ENCODE peak calls at places on chromosome 13, in nine cellular contexts. One of them, this sample, is unnamed.

GRCh38 chr13:31699650-31700049 is 39.7 kb upstream of the RXFP2 start:
- DNase-seq in GM12865: no peak
- DNase-seq in LHCN-M2: peak
- DNase-seq in stimulated activated CD8-positive, alpha-beta memory T cell treated with anti-CD3 and anti-CD28 coated beads, Interleukin-7, amount 100 ng/mL, for 48 hours: no peak
- DNase-seq in skeletal muscle cell: no peak
- DNase-seq in nucleus accumbens: no peak
- DNase-seq in IMR-90: no peak
- DNase-seq in omental fat pad: no peak
- DNase-seq in renal cortical epithelial cell: no peak
- DNase-seq in this sample: no peak

GRCh38 chr13:90868321-90868920 is 479.1 kb upstream of the MIR17HG start:
- DNase-seq in LHCN-M2: peak
- DNase-seq in skeletal muscle cell: no peak
- DNase-seq in nucleus accumbens: no peak
- DNase-seq in stimulated activated CD8-positive, alpha-beta memory T cell treated with anti-CD3 and anti-CD28 coated beads, Interleukin-7, amount 100 ng/mL, for 48 hours: no peak
- DNase-seq in IMR-90: peak
- DNase-seq in GM12865: peak
- DNase-seq in renal cortical epithelial cell: no peak
- DNase-seq in omental fat pad: no peak
- DNase-seq in this sample: peak

GRCh38 chr13:20609145-20609544 is 42.2 kb downstream of the IFT88 start:
- DNase-seq in omental fat pad: no peak
- DNase-seq in nucleus accumbens: no peak
- DNase-seq in GM12865: no peak
- DNase-seq in LHCN-M2: peak
- DNase-seq in skeletal muscle cell: peak
- DNase-seq in renal cortical epithelial cell: peak
- DNase-seq in IMR-90: peak
- DNase-seq in stimulated activated CD8-positive, alpha-beta memory T cell treated with anti-CD3 and anti-CD28 coated beads, Interleukin-7, amount 100 ng/mL, for 48 hours: no peak
- DNase-seq in this sample: peak

GRCh38 chr13:99873141-99873540 is 98.4 kb downstream of the ZIC5 start:
- DNase-seq in LHCN-M2: no peak
- DNase-seq in skeletal muscle cell: no peak
- DNase-seq in renal cortical epithelial cell: no peak
- DNase-seq in omental fat pad: no peak
- DNase-seq in GM12865: no peak
- DNase-seq in stimulated activated CD8-positive, alpha-beta memory T cell treated with anti-CD3 and anti-CD28 coated beads, Interleukin-7, amount 100 ng/mL, for 48 hours: no peak
- DNase-seq in IMR-90: no peak
- DNase-seq in nucleus accumbens: no peak
- DNase-seq in this sample: no peak

GRCh38 chr13:98509271-98510155 is 67.4 kb downstream of the STK24 start:
- DNase-seq in skeletal muscle cell: peak
- DNase-seq in GM12865: peak
- DNase-seq in omental fat pad: peak
- DNase-seq in LHCN-M2: peak
- DNase-seq in stimulated activated CD8-positive, alpha-beta memory T cell treated with anti-CD3 and anti-CD28 coated beads, Interleukin-7, amount 100 ng/mL, for 48 hours: peak
- DNase-seq in IMR-90: peak
- DNase-seq in nucleus accumbens: no peak
- DNase-seq in renal cortical epithelial cell: peak
- DNase-seq in this sample: peak

GRCh38 chr13:33264620-33264978 is 21.0 kb downstream of the STARD13 start:
- DNase-seq in stimulated activated CD8-positive, alpha-beta memory T cell treated with anti-CD3 and anti-CD28 coated beads, Interleukin-7, amount 100 ng/mL, for 48 hours: no peak
- DNase-seq in skeletal muscle cell: no peak
- DNase-seq in nucleus accumbens: no peak
- DNase-seq in renal cortical epithelial cell: peak
- DNase-seq in omental fat pad: no peak
- DNase-seq in LHCN-M2: peak
- DNase-seq in IMR-90: no peak
- DNase-seq in GM12865: no peak
- DNase-seq in this sample: no peak

GRCh38 chr13:42969558-42970172 is 22.4 kb downstream of the EPSTI1 start:
- DNase-seq in skeletal muscle cell: no peak
- DNase-seq in nucleus accumbens: peak
- DNase-seq in renal cortical epithelial cell: peak
- DNase-seq in stimulated activated CD8-positive, alpha-beta memory T cell treated with anti-CD3 and anti-CD28 coated beads, Interleukin-7, amount 100 ng/mL, for 48 hours: peak
- DNase-seq in IMR-90: peak
- DNase-seq in omental fat pad: peak
- DNase-seq in LHCN-M2: peak
- DNase-seq in GM12865: peak
- DNase-seq in this sample: peak

GRCh38 chr13:47258384-47258783 is 361.5 kb upstream of the HTR2A start:
- DNase-seq in skeletal muscle cell: no peak
- DNase-seq in nucleus accumbens: no peak
- DNase-seq in omental fat pad: no peak
- DNase-seq in GM12865: no peak
- DNase-seq in stimulated activated CD8-positive, alpha-beta memory T cell treated with anti-CD3 and anti-CD28 coated beads, Interleukin-7, amount 100 ng/mL, for 48 hours: no peak
- DNase-seq in LHCN-M2: peak
- DNase-seq in renal cortical epithelial cell: no peak
- DNase-seq in IMR-90: no peak
- DNase-seq in this sample: no peak

GRCh38 chr13:106917024-106917491 is 349.1 kb upstream of the ARGLU1 start:
- DNase-seq in GM12865: peak
- DNase-seq in stimulated activated CD8-positive, alpha-beta memory T cell treated with anti-CD3 and anti-CD28 coated beads, Interleukin-7, amount 100 ng/mL, for 48 hours: no peak
- DNase-seq in skeletal muscle cell: no peak
- DNase-seq in omental fat pad: no peak
- DNase-seq in LHCN-M2: no peak
- DNase-seq in renal cortical epithelial cell: no peak
- DNase-seq in IMR-90: no peak
- DNase-seq in nucleus accumbens: no peak
- DNase-seq in this sample: no peak

GRCh38 chr13:101618440-101619187 is 166.1 kb downstream of the ITGBL1 start:
- DNase-seq in LHCN-M2: no peak
- DNase-seq in renal cortical epithelial cell: no peak
- DNase-seq in IMR-90: no peak
- DNase-seq in omental fat pad: no peak
- DNase-seq in skeletal muscle cell: no peak
- DNase-seq in GM12865: no peak
- DNase-seq in stimulated activated CD8-positive, alpha-beta memory T cell treated with anti-CD3 and anti-CD28 coated beads, Interleukin-7, amount 100 ng/mL, for 48 hours: no peak
- DNase-seq in nucleus accumbens: no peak
- DNase-seq in this sample: no peak

GRCh38 chr13:95552208-95552538 is 347 bp upstream of the CLDN10 start:
- DNase-seq in omental fat pad: no peak
- DNase-seq in GM12865: no peak
- DNase-seq in IMR-90: no peak
- DNase-seq in stimulated activated CD8-positive, alpha-beta memory T cell treated with anti-CD3 and anti-CD28 coated beads, Interleukin-7, amount 100 ng/mL, for 48 hours: no peak
- DNase-seq in skeletal muscle cell: no peak
- DNase-seq in LHCN-M2: no peak
- DNase-seq in nucleus accumbens: no peak
- DNase-seq in renal cortical epithelial cell: no peak
- DNase-seq in this sample: no peak

GRCh38 chr13:109917422-109917821 is 131.0 kb upstream of the IRS2 start:
- DNase-seq in stimulated activated CD8-positive, alpha-beta memory T cell treated with anti-CD3 and anti-CD28 coated beads, Interleukin-7, amount 100 ng/mL, for 48 hours: no peak
- DNase-seq in GM12865: no peak
- DNase-seq in renal cortical epithelial cell: no peak
- DNase-seq in LHCN-M2: no peak
- DNase-seq in IMR-90: no peak
- DNase-seq in omental fat pad: no peak
- DNase-seq in skeletal muscle cell: no peak
- DNase-seq in nucleus accumbens: no peak
- DNase-seq in this sample: no peak

GRCh38 chr13:114118086-114118762 is 14.2 kb downstream of the RASA3 start:
- DNase-seq in skeletal muscle cell: no peak
- DNase-seq in renal cortical epithelial cell: no peak
- DNase-seq in IMR-90: no peak
- DNase-seq in omental fat pad: no peak
- DNase-seq in GM12865: no peak
- DNase-seq in stimulated activated CD8-positive, alpha-beta memory T cell treated with anti-CD3 and anti-CD28 coated beads, Interleukin-7, amount 100 ng/mL, for 48 hours: no peak
- DNase-seq in nucleus accumbens: no peak
- DNase-seq in LHCN-M2: peak
- DNase-seq in this sample: no peak

GRCh38 chr13:99055286-99056073 is 77.6 kb upstream of the DOCK9 start:
- DNase-seq in IMR-90: no peak
- DNase-seq in omental fat pad: no peak
- DNase-seq in nucleus accumbens: no peak
- DNase-seq in LHCN-M2: no peak
- DNase-seq in renal cortical epithelial cell: no peak
- DNase-seq in stimulated activated CD8-positive, alpha-beta memory T cell treated with anti-CD3 and anti-CD28 coated beads, Interleukin-7, amount 100 ng/mL, for 48 hours: no peak
- DNase-seq in skeletal muscle cell: no peak
- DNase-seq in GM12865: no peak
- DNase-seq in this sample: no peak

GRCh38 chr13:33176526-33176925 is 109.0 kb downstream of the STARD13 start:
- DNase-seq in IMR-90: peak
- DNase-seq in stimulated activated CD8-positive, alpha-beta memory T cell treated with anti-CD3 and anti-CD28 coated beads, Interleukin-7, amount 100 ng/mL, for 48 hours: no peak
- DNase-seq in skeletal muscle cell: no peak
- DNase-seq in omental fat pad: no peak
- DNase-seq in renal cortical epithelial cell: no peak
- DNase-seq in GM12865: no peak
- DNase-seq in nucleus accumbens: no peak
- DNase-seq in LHCN-M2: no peak
- DNase-seq in this sample: no peak

GRCh38 chr13:103694471-103694870 is 628.3 kb upstream of the SLC10A2 start:
- DNase-seq in GM12865: no peak
- DNase-seq in renal cortical epithelial cell: no peak
- DNase-seq in skeletal muscle cell: no peak
- DNase-seq in IMR-90: no peak
- DNase-seq in nucleus accumbens: no peak
- DNase-seq in LHCN-M2: no peak
- DNase-seq in omental fat pad: no peak
- DNase-seq in stimulated activated CD8-positive, alpha-beta memory T cell treated with anti-CD3 and anti-CD28 coated beads, Interleukin-7, amount 100 ng/mL, for 48 hours: no peak
- DNase-seq in this sample: no peak

GRCh38 chr13:113879506-113880360 is 15.9 kb upstream of the GAS6 start:
- DNase-seq in IMR-90: no peak
- DNase-seq in skeletal muscle cell: no peak
- DNase-seq in omental fat pad: no peak
- DNase-seq in LHCN-M2: no peak
- DNase-seq in nucleus accumbens: no peak
- DNase-seq in renal cortical epithelial cell: no peak
- DNase-seq in stimulated activated CD8-positive, alpha-beta memory T cell treated with anti-CD3 and anti-CD28 coated beads, Interleukin-7, amount 100 ng/mL, for 48 hours: no peak
- DNase-seq in GM12865: no peak
- DNase-seq in this sample: no peak

This sample was measured in astrocyte of the spinal cord.